ENCODE peak calls at places on chromosomes 5 and 9, in eight cellular contexts. Q is stimulated activated CD4-positive, alpha-beta T cell treated with anti-CD3 and anti-CD28 coated beads, Interleukin-12 subunit alpha, Interleukin-12 subunit beta, amount 100 ng/mL, for 48 hours; S is BE2C; E is GM13976; D is left cardiac atrium; W is substantia nigra; B is mesendoderm; K is Calu3. V is an unnamed sample.
A peak's percentile ranks its signal among the peaks of the same experiment; 100 is the strongest.

GRCh38 chr5:100890514-100891008 is 12.5 kb downstream of the ST8SIA4 start:
- DNase-seq in Q (no peak), S (no peak), E (no peak), D (no peak), W (no peak), B (no peak), K (no peak), V (no peak)

GRCh38 chr9:89701221-89701798 is 96.5 kb downstream of the GADD45G start:
- DNase-seq in Q (peak; percentile 56), S (no peak), E (peak; percentile 85), D (no peak), W (no peak), B (peak; percentile 49), K (no peak), V (no peak)

GRCh38 chr9:114275246-114275994 is 47.5 kb upstream of the ORM1 start:
- DNase-seq in Q (no peak), S (peak; percentile 46), E (no peak), D (peak; percentile 22), W (no peak), B (no peak), K (no peak), V (peak; percentile 43)

GRCh38 chr5:372556-372910 is 51.0 kb downstream of the AHRR start:
- DNase-seq in Q (no peak), S (peak; percentile 11), E (no peak), D (no peak), W (no peak), B (no peak), K (no peak), V (no peak)

GRCh38 chr9:128340691-128341434 is 536 bp downstream of the SLC27A4 start:
- DNase-seq in Q (no peak), S (peak; percentile 37), E (peak; percentile 44), D (no peak), W (no peak), B (peak; percentile 51), K (no peak), V (peak; percentile 41)

GRCh38 chr5:3102531-3102930 is 351.1 kb upstream of the IRX2 start:
- DNase-seq in Q (no peak), S (no peak), E (no peak), D (no peak), W (no peak), B (no peak), K (no peak), V (no peak)

GRCh38 chr5:174317261-174317894 is 271.9 kb downstream of the NSG2 start:
- DNase-seq in Q (no peak), S (peak; percentile 85), E (peak; percentile 55), D (peak; percentile 44), W (peak; percentile 26), B (peak; percentile 83), K (peak; percentile 60), V (peak; percentile 64)

GRCh38 chr5:10595678-10596309 is 31.9 kb downstream of the ANKRD33B start:
- DNase-seq in Q (peak; percentile 53), S (no peak), E (no peak), D (peak; percentile 41), W (no peak), B (no peak), K (peak; percentile 68), V (no peak)

GRCh38 chr9:98146101-98146991 is 27.3 kb upstream of the TRIM14 start:
- DNase-seq in Q (no peak), S (peak; percentile 95), E (peak; percentile 4), D (no peak), W (no peak), B (peak; percentile 70), K (peak; percentile 91), V (peak; percentile 69)

GRCh38 chr5:143933434-143933833 is 121.5 kb downstream of the HMHB1 start:
- DNase-seq in Q (no peak), S (no peak), E (no peak), D (no peak), W (no peak), B (peak; percentile 76), K (peak; percentile 16), V (no peak)

GRCh38 chr9:34363619-34364351 is 12.9 kb downstream of the MYORG start:
- DNase-seq in Q (no peak), S (no peak), E (no peak), D (peak; percentile 56), W (no peak), B (peak; percentile 92), K (no peak), V (peak; percentile 43)